ENCODE peak calls at places on chromosomes 4 and X, in ten cellular contexts. H, O, G, A, U, D, L, V, F and Y are unnamed samples.

GRCh38 chrX:85112270-85112669 is 108.6 kb downstream of the APOOL start:
- DNase-seq in U (no peak), G (no peak), L (no peak), O (no peak), A (peak; percentile 49), H (no peak), F (no peak), V (no peak), D (no peak), Y (no peak)

GRCh38 chr4:1298461-1298860 is 8.8 kb downstream of the MAEA start:
- DNase-seq in V (no peak), D (no peak), H (no peak), U (no peak), L (no peak), F (no peak), O (no peak), A (peak; percentile 36), G (no peak), Y (no peak)

GRCh38 chr4:66906314-66906713 is 639.0 kb downstream of the CENPC start:
- DNase-seq in V (no peak), G (no peak), L (no peak), D (no peak), F (no peak), A (no peak), O (no peak), U (no peak), H (no peak), Y (no peak)

GRCh38 chrX:97524340-97524739 is 640.6 kb downstream of the RPA4 start:
- DNase-seq in G (no peak), D (no peak), H (no peak), U (no peak), L (no peak), A (no peak), O (peak; percentile 11), F (no peak), V (no peak), Y (no peak)

GRCh38 chrX:49001521-49002090 is 458 bp downstream of the GRIPAP1 start:
- DNase-seq in V (no peak), G (peak; percentile 34), L (peak; percentile 49), F (peak; percentile 3), O (peak; percentile 47), A (no peak), U (no peak), H (no peak), D (no peak), Y (peak; percentile 20)

GRCh38 chr4:182918791-182919302 is 1.7 kb upstream of the DCTD start:
- DNase-seq in V (no peak), O (no peak), D (no peak), U (no peak), A (no peak), L (no peak), G (peak; percentile 20), H (no peak), F (no peak), Y (peak; percentile 8)

GRCh38 chr4:89836897-89837384 is at the start of gene SNCA:
- DNase-seq in V (peak; percentile 72), H (peak; percentile 83), G (peak; percentile 29), U (peak; percentile 85), D (peak; percentile 31), A (peak; percentile 88), O (peak; percentile 74), F (no peak), L (no peak), Y (no peak)

GRCh38 chrX:11953615-11954014 is 184.7 kb upstream of the FRMPD4 start:
- DNase-seq in V (no peak), L (no peak), F (no peak), O (peak; percentile 75), U (no peak), G (no peak), H (no peak), A (no peak), D (peak; percentile 92), Y (no peak)

GRCh38 chr4:112031712-112032328 is 113.4 kb upstream of the FAM241A start:
- DNase-seq in O (peak; percentile 75), U (no peak), G (no peak), L (no peak), A (no peak), H (no peak), D (no peak), F (peak; percentile 11), V (no peak), Y (no peak)

GRCh38 chr4:10688827-10689226 is 4.3 kb upstream of the CLNK start:
- DNase-seq in D (no peak), A (no peak), G (no peak), F (no peak), V (no peak), O (no peak), H (no peak), U (no peak), L (no peak), Y (no peak)

GRCh38 chr4:85496146-85496849 is 21.3 kb downstream of the ARHGAP24 start:
- DNase-seq in O (peak; percentile 61), G (no peak), U (no peak), H (no peak), D (no peak), F (no peak), L (no peak), A (no peak), V (no peak), Y (no peak)

GRCh38 chrX:2516612-2517011 is 15.8 kb upstream of the DHRSX start:
- DNase-seq in D (no peak), H (no peak), V (no peak), O (no peak), A (peak; percentile 17), U (no peak), G (no peak), L (no peak), F (no peak), Y (no peak)

GRCh38 chrX:40755291-40756249 is 20.2 kb upstream of the MED14 start:
- DNase-seq in G (no peak), V (no peak), L (no peak), D (no peak), A (no peak), U (peak; percentile 19), O (peak; percentile 37), H (no peak), F (no peak), Y (no peak)

GRCh38 chrX:3449287-3449686 is 102.8 kb upstream of the MXRA5 start:
- DNase-seq in O (peak; percentile 2), L (no peak), F (no peak), V (no peak), U (no peak), G (no peak), H (no peak), A (no peak), D (no peak), Y (no peak)

GRCh38 chr4:133137571-133137970 is 11.5 kb upstream of the PCDH10 start:
- DNase-seq in A (no peak), O (peak; percentile 27), V (no peak), G (no peak), D (no peak), H (no peak), U (no peak), F (no peak), L (no peak), Y (no peak)

GRCh38 chr4:71583971-71584370 is 199.9 kb downstream of the GC start:
- DNase-seq in U (no peak), G (no peak), H (no peak), V (no peak), A (no peak), F (no peak), O (no peak), D (no peak), L (no peak), Y (no peak)

GRCh38 chr4:165248102-165248501 is 40.7 kb downstream of the KLHL2 start:
- DNase-seq in F (no peak), G (no peak), O (no peak), V (no peak), L (no peak), A (no peak), D (no peak), H (no peak), U (no peak), Y (no peak)

GRCh38 chr4:98601719-98602118 is 56.7 kb downstream of the TSPAN5 start:
- DNase-seq in A (no peak), F (no peak), V (no peak), U (no peak), L (no peak), H (no peak), D (peak; percentile 31), G (peak; percentile 7), O (peak; percentile 39), Y (peak; percentile 25)

GRCh38 chrX:6225307-6226052 is 3.2 kb downstream of the NLGN4X start:
- DNase-seq in D (no peak), U (no peak), V (no peak), O (no peak), H (no peak), A (no peak), L (no peak), G (no peak), F (no peak), Y (no peak)

GRCh38 chr4:112234952-112235609 is 3.5 kb downstream of the AP1AR start:
- DNase-seq in V (no peak), U (peak; percentile 70), L (peak; percentile 38), F (peak; percentile 18), D (peak; percentile 52), A (no peak), O (peak; percentile 90), H (peak; percentile 46), G (peak; percentile 54), Y (peak; percentile 36)

GRCh38 chr4:87838207-87838606 is 5.4 kb downstream of the MEPE start:
- DNase-seq in O (peak; percentile 24), L (no peak), F (no peak), D (no peak), U (no peak), G (no peak), V (no peak), H (no peak), A (no peak), Y (no peak)

GRCh38 chr4:43458293-43458692 is 565.8 kb downstream of the GRXCR1 start:
- DNase-seq in V (no peak), U (no peak), O (no peak), G (no peak), L (no peak), F (no peak), A (no peak), H (no peak), D (no peak), Y (no peak)

GRCh38 chrX:101977091-101977490 is 45.3 kb upstream of the ZMAT1 start:
- DNase-seq in O (no peak), L (no peak), G (no peak), H (no peak), D (no peak), A (no peak), U (no peak), F (no peak), V (no peak), Y (no peak)

GRCh38 chr4:120964596-120964995 is 42.1 kb upstream of the PRDM5 start:
- DNase-seq in G (no peak), H (no peak), D (no peak), U (no peak), F (no peak), O (no peak), A (no peak), V (no peak), L (no peak), Y (no peak)

GRCh38 chrX:33211356-33212254 is at the start of gene DMD:
- DNase-seq in H (peak; percentile 33), O (peak; percentile 92), A (peak; percentile 71), G (no peak), U (peak; percentile 35), V (no peak), F (no peak), D (peak; percentile 18), L (no peak), Y (no peak)

GRCh38 chr4:38935391-38936073 is 67.9 kb downstream of the FAM114A1 start:
- DNase-seq in A (no peak), U (no peak), G (no peak), F (no peak), O (no peak), L (no peak), D (no peak), V (no peak), H (no peak), Y (no peak)